ENCODE peak calls at places on chromosomes 16 and 17, in nine cellular contexts. One of them, this sample, is unnamed.

GRCh38 chr16:9138731-9139501 is 47.5 kb downstream of the HAPSTR1 start:
- DNase-seq in IMR-90: peak; percentile 58
- DNase-seq in tibial artery: peak; percentile 62
- DNase-seq in esophagus squamous epithelium: no peak
- DNase-seq in hepatocyte: peak; percentile 82
- DNase-seq in CD8-positive, alpha-beta memory T cell: peak; percentile 46
- DNase-seq in psoas muscle: peak; percentile 80
- DNase-seq in neural progenitor cell: peak; percentile 90
- DNase-seq in endothelial cell of umbilical vein: peak; percentile 60
- DNase-seq in this sample: peak; percentile 44

GRCh38 chr17:57705921-57706695 is 39.0 kb downstream of the CCDC182 start:
- DNase-seq in tibial artery: no peak
- DNase-seq in psoas muscle: no peak
- DNase-seq in neural progenitor cell: no peak
- DNase-seq in CD8-positive, alpha-beta memory T cell: no peak
- DNase-seq in endothelial cell of umbilical vein: no peak
- DNase-seq in IMR-90: no peak
- DNase-seq in esophagus squamous epithelium: no peak
- DNase-seq in hepatocyte: no peak
- DNase-seq in this sample: no peak

GRCh38 chr17:76888661-76889060 is 20.5 kb downstream of the MGAT5B start:
- DNase-seq in CD8-positive, alpha-beta memory T cell: no peak
- DNase-seq in esophagus squamous epithelium: no peak
- DNase-seq in hepatocyte: no peak
- DNase-seq in neural progenitor cell: peak; percentile 56
- DNase-seq in tibial artery: no peak
- DNase-seq in endothelial cell of umbilical vein: no peak
- DNase-seq in psoas muscle: no peak
- DNase-seq in IMR-90: no peak
- DNase-seq in this sample: no peak

GRCh38 chr16:15799851-15800495 is 56.9 kb downstream of the MYH11 start:
- DNase-seq in esophagus squamous epithelium: no peak
- DNase-seq in IMR-90: no peak
- DNase-seq in hepatocyte: no peak
- DNase-seq in tibial artery: no peak
- DNase-seq in CD8-positive, alpha-beta memory T cell: no peak
- DNase-seq in endothelial cell of umbilical vein: no peak
- DNase-seq in neural progenitor cell: no peak
- DNase-seq in psoas muscle: no peak
- DNase-seq in this sample: no peak

GRCh38 chr17:47240806-47241205 is 12.8 kb upstream of the ITGB3 start:
- DNase-seq in IMR-90: no peak
- DNase-seq in hepatocyte: no peak
- DNase-seq in endothelial cell of umbilical vein: peak; percentile 36
- DNase-seq in neural progenitor cell: no peak
- DNase-seq in esophagus squamous epithelium: no peak
- DNase-seq in tibial artery: no peak
- DNase-seq in psoas muscle: no peak
- DNase-seq in CD8-positive, alpha-beta memory T cell: no peak
- DNase-seq in this sample: no peak

GRCh38 chr16:22373662-22374310 is 633 bp downstream of the CDR2 start:
- DNase-seq in tibial artery: peak; percentile 38
- DNase-seq in IMR-90: no peak
- DNase-seq in esophagus squamous epithelium: no peak
- DNase-seq in endothelial cell of umbilical vein: peak; percentile 56
- DNase-seq in psoas muscle: peak; percentile 73
- DNase-seq in neural progenitor cell: peak; percentile 77
- DNase-seq in CD8-positive, alpha-beta memory T cell: peak; percentile 38
- DNase-seq in hepatocyte: peak; percentile 58
- DNase-seq in this sample: peak; percentile 43

GRCh38 chr17:39652635-39653315 is 12.4 kb upstream of the TCAP start:
- DNase-seq in IMR-90: no peak
- DNase-seq in tibial artery: no peak
- DNase-seq in CD8-positive, alpha-beta memory T cell: no peak
- DNase-seq in hepatocyte: peak; percentile 38
- DNase-seq in endothelial cell of umbilical vein: peak; percentile 42
- DNase-seq in psoas muscle: no peak
- DNase-seq in neural progenitor cell: peak; percentile 85
- DNase-seq in esophagus squamous epithelium: no peak
- DNase-seq in this sample: no peak

GRCh38 chr16:67030221-67030962 is 1.4 kb downstream of the CBFB start:
- DNase-seq in esophagus squamous epithelium: no peak
- DNase-seq in hepatocyte: no peak
- DNase-seq in endothelial cell of umbilical vein: no peak
- DNase-seq in IMR-90: no peak
- DNase-seq in CD8-positive, alpha-beta memory T cell: no peak
- DNase-seq in psoas muscle: no peak
- DNase-seq in neural progenitor cell: no peak
- DNase-seq in tibial artery: no peak
- DNase-seq in this sample: no peak

GRCh38 chr17:45688820-45689219 is 95.3 kb upstream of the CRHR1 start:
- DNase-seq in hepatocyte: no peak
- DNase-seq in tibial artery: no peak
- DNase-seq in esophagus squamous epithelium: no peak
- DNase-seq in endothelial cell of umbilical vein: no peak
- DNase-seq in psoas muscle: no peak
- DNase-seq in CD8-positive, alpha-beta memory T cell: no peak
- DNase-seq in neural progenitor cell: no peak
- DNase-seq in IMR-90: no peak
- DNase-seq in this sample: no peak

GRCh38 chr17:50424246-50425000 is 1.6 kb upstream of the ACSF2 start:
- DNase-seq in esophagus squamous epithelium: no peak
- DNase-seq in hepatocyte: no peak
- DNase-seq in psoas muscle: no peak
- DNase-seq in CD8-positive, alpha-beta memory T cell: no peak
- DNase-seq in tibial artery: no peak
- DNase-seq in IMR-90: no peak
- DNase-seq in endothelial cell of umbilical vein: no peak
- DNase-seq in neural progenitor cell: no peak
- DNase-seq in this sample: no peak

GRCh38 chr17:50422738-50423137 is 3.3 kb upstream of the ACSF2 start:
- DNase-seq in IMR-90: no peak
- DNase-seq in esophagus squamous epithelium: no peak
- DNase-seq in hepatocyte: no peak
- DNase-seq in endothelial cell of umbilical vein: no peak
- DNase-seq in psoas muscle: no peak
- DNase-seq in tibial artery: no peak
- DNase-seq in CD8-positive, alpha-beta memory T cell: no peak
- DNase-seq in neural progenitor cell: no peak
- DNase-seq in this sample: no peak

GRCh38 chr17:50423553-50424159 is 2.4 kb upstream of the ACSF2 start:
- DNase-seq in CD8-positive, alpha-beta memory T cell: no peak
- DNase-seq in neural progenitor cell: no peak
- DNase-seq in hepatocyte: peak; percentile 45
- DNase-seq in psoas muscle: no peak
- DNase-seq in endothelial cell of umbilical vein: peak; percentile 83
- DNase-seq in esophagus squamous epithelium: no peak
- DNase-seq in tibial artery: peak; percentile 37
- DNase-seq in IMR-90: peak; percentile 91
- DNase-seq in this sample: no peak

GRCh38 chr17:50420419-50421112 is 5.5 kb upstream of the ACSF2 start:
- DNase-seq in tibial artery: no peak
- DNase-seq in hepatocyte: no peak
- DNase-seq in CD8-positive, alpha-beta memory T cell: no peak
- DNase-seq in IMR-90: no peak
- DNase-seq in neural progenitor cell: no peak
- DNase-seq in psoas muscle: no peak
- DNase-seq in endothelial cell of umbilical vein: no peak
- DNase-seq in esophagus squamous epithelium: no peak
- DNase-seq in this sample: no peak

DNA sequence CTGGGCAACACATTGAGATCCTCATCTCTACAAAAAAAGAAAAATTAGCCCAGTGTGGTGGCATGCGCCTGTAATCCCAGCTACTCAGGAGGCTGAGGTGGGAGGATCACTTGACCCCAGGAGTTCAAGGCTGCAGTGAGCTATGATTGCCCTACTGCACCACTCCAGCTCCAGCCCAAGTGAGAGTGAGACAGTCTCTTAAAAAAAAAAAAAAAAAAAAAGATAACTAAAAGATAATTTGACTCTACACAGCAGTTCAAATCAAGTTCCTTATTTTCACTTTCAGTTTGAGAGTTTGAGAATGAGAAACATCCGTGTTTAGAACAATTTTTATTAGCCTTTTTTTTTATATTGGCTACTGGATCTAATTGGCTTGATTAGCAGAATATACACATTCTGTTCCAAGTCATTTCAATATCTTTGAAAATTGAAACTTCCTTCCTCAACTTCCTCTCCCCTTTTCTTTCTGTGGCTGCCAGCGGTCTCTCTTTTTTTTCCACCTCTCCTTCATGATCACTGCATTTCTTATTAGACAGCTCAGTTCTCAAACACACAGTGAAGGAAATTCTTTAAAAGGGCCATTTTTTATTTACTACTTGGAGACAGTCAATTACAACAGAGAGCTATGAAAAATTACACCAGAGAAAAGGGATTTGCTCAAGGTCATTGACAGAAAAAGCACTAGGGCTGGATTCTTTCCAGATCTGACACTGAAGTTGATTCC is 4.5 kb upstream of the ACSF2 start:
- DNase-seq in IMR-90: no peak
- DNase-seq in neural progenitor cell: no peak
- DNase-seq in esophagus squamous epithelium: no peak
- DNase-seq in tibial artery: no peak
- DNase-seq in psoas muscle: no peak
- DNase-seq in CD8-positive, alpha-beta memory T cell: peak; percentile 5
- DNase-seq in endothelial cell of umbilical vein: peak; percentile 65
- DNase-seq in hepatocyte: no peak
- DNase-seq in this sample: no peak
- H3K4me3 ChIP-seq in IMR-90: peak overlapping the region; percentile 24
- H3K4me3 ChIP-seq in neural progenitor cell: no peak overlapping the region
- H3K4me3 ChIP-seq in esophagus squamous epithelium: peak overlapping the region; percentile 30
- H3K4me3 ChIP-seq in tibial artery: no peak overlapping the region
- H3K4me3 ChIP-seq in psoas muscle: peak overlapping the region; percentile 50
- H3K4me3 ChIP-seq in CD8-positive, alpha-beta memory T cell: peak overlapping the region; percentile 20
- H3K4me3 ChIP-seq in endothelial cell of umbilical vein: peak overlapping the region; percentile 34
- H3K4me3 ChIP-seq in hepatocyte: no peak overlapping the region
- H3K4me3 ChIP-seq in this sample: peak overlapping the region; percentile 89

GRCh38 chr16:54174201-54174600 is 112.4 kb downstream of the IRX3 start:
- DNase-seq in neural progenitor cell: peak; percentile 12
- DNase-seq in psoas muscle: no peak
- DNase-seq in esophagus squamous epithelium: no peak
- DNase-seq in CD8-positive, alpha-beta memory T cell: no peak
- DNase-seq in endothelial cell of umbilical vein: no peak
- DNase-seq in tibial artery: no peak
- DNase-seq in IMR-90: no peak
- DNase-seq in hepatocyte: no peak
- DNase-seq in this sample: no peak
- H3K4me3 ChIP-seq in neural progenitor cell: no peak overlapping the region
- H3K4me3 ChIP-seq in psoas muscle: no peak overlapping the region
- H3K4me3 ChIP-seq in esophagus squamous epithelium: no peak overlapping the region
- H3K4me3 ChIP-seq in CD8-positive, alpha-beta memory T cell: no peak overlapping the region
- H3K4me3 ChIP-seq in endothelial cell of umbilical vein: no peak overlapping the region
- H3K4me3 ChIP-seq in tibial artery: no peak overlapping the region
- H3K4me3 ChIP-seq in IMR-90: no peak overlapping the region
- H3K4me3 ChIP-seq in hepatocyte: no peak overlapping the region
- H3K4me3 ChIP-seq in this sample: no peak overlapping the region

DNA sequence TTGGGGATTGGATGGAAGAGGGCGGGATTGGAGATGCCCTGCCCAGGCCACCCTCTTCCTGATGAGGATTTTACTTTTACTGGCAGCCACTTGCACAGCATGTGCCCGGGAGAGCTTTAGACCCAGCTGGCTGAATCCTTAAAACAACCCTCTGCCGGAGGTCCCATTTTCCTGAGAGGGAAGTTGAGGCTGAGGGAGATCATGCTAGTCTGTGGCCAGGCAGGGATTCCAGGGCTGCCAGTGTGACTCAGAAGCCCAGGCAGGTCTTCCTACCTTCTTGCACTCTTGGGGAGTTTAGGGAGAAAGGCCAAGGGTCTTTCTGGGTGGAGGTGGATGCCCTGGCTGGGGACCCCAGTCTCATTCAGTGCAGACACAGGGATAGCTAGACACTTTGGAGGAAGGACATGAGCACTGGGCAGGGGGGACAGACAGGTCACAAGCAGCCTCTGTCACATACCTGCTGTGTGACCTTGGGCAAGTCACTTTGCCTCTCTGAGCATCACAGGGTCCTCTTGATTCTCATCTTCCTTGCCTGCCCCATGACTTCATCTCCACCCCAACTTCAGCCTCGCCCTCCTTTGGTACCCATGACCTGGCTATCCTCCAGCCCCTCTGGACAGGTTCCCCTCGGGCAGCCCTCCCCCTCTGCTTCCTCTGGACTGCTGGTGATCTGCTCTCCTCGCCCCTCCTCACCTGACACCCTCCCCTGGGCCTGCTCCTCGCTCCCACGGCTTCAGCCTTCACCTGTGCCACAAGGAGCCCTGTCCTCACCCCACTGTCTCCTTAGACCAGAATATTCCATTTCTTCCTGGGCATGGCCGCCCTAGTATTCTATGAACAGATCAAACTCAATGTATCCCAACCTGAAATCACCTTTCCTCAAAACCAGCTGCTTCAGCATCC is 11.3 kb upstream of the DCAF7 start:
- DNase-seq in hepatocyte: no peak
- DNase-seq in endothelial cell of umbilical vein: no peak
- DNase-seq in IMR-90: no peak
- DNase-seq in psoas muscle: no peak
- DNase-seq in CD8-positive, alpha-beta memory T cell: no peak
- DNase-seq in tibial artery: no peak
- DNase-seq in esophagus squamous epithelium: no peak
- DNase-seq in neural progenitor cell: no peak
- DNase-seq in this sample: no peak
- H3K4me3 ChIP-seq in hepatocyte: no peak overlapping the region
- H3K4me3 ChIP-seq in endothelial cell of umbilical vein: no peak overlapping the region
- H3K4me3 ChIP-seq in IMR-90: no peak overlapping the region
- H3K4me3 ChIP-seq in psoas muscle: peak overlapping the region; percentile 45
- H3K4me3 ChIP-seq in CD8-positive, alpha-beta memory T cell: no peak overlapping the region
- H3K4me3 ChIP-seq in tibial artery: no peak overlapping the region
- H3K4me3 ChIP-seq in esophagus squamous epithelium: no peak overlapping the region
- H3K4me3 ChIP-seq in neural progenitor cell: no peak overlapping the region
- H3K4me3 ChIP-seq in this sample: no peak overlapping the region

GRCh38 chr16:30738984-30739951 is 9.0 kb upstream of the PHKG2 start:
- DNase-seq in neural progenitor cell: no peak
- DNase-seq in psoas muscle: no peak
- DNase-seq in IMR-90: no peak
- DNase-seq in hepatocyte: no peak
- DNase-seq in CD8-positive, alpha-beta memory T cell: no peak
- DNase-seq in endothelial cell of umbilical vein: no peak
- DNase-seq in esophagus squamous epithelium: no peak
- DNase-seq in tibial artery: no peak
- DNase-seq in this sample: no peak

GRCh38 chr16:30737794-30738648 is 10.2 kb upstream of the PHKG2 start:
- DNase-seq in hepatocyte: no peak
- DNase-seq in IMR-90: no peak
- DNase-seq in endothelial cell of umbilical vein: no peak
- DNase-seq in tibial artery: no peak
- DNase-seq in esophagus squamous epithelium: no peak
- DNase-seq in CD8-positive, alpha-beta memory T cell: no peak
- DNase-seq in psoas muscle: peak; percentile 39
- DNase-seq in neural progenitor cell: no peak
- DNase-seq in this sample: no peak

GRCh38 chr16:30741461-30741914 is 6.7 kb upstream of the PHKG2 start:
- DNase-seq in psoas muscle: no peak
- DNase-seq in neural progenitor cell: no peak
- DNase-seq in IMR-90: peak; percentile 92
- DNase-seq in esophagus squamous epithelium: no peak
- DNase-seq in tibial artery: no peak
- DNase-seq in CD8-positive, alpha-beta memory T cell: no peak
- DNase-seq in hepatocyte: peak; percentile 81
- DNase-seq in endothelial cell of umbilical vein: peak; percentile 83
- DNase-seq in this sample: no peak

GRCh38 chr16:30743690-30744089 is 4.5 kb upstream of the PHKG2 start:
- DNase-seq in tibial artery: no peak
- DNase-seq in neural progenitor cell: no peak
- DNase-seq in endothelial cell of umbilical vein: no peak
- DNase-seq in hepatocyte: no peak
- DNase-seq in IMR-90: no peak
- DNase-seq in psoas muscle: peak; percentile 79
- DNase-seq in esophagus squamous epithelium: no peak
- DNase-seq in CD8-positive, alpha-beta memory T cell: no peak
- DNase-seq in this sample: no peak

GRCh38 chr16:30740364-30741251 is 7.6 kb upstream of the PHKG2 start:
- DNase-seq in esophagus squamous epithelium: no peak
- DNase-seq in psoas muscle: peak; percentile 91
- DNase-seq in IMR-90: peak; percentile 55
- DNase-seq in tibial artery: peak; percentile 90
- DNase-seq in CD8-positive, alpha-beta memory T cell: no peak
- DNase-seq in endothelial cell of umbilical vein: peak; percentile 19
- DNase-seq in hepatocyte: peak; percentile 87
- DNase-seq in neural progenitor cell: no peak
- DNase-seq in this sample: no peak
- H3K4me3 ChIP-seq in esophagus squamous epithelium: peak overlapping the region; percentile 36
- H3K4me3 ChIP-seq in psoas muscle: no peak overlapping the region
- H3K4me3 ChIP-seq in IMR-90: no peak overlapping the region
- H3K4me3 ChIP-seq in tibial artery: peak overlapping the region; percentile 27
- H3K4me3 ChIP-seq in CD8-positive, alpha-beta memory T cell: no peak overlapping the region
- H3K4me3 ChIP-seq in endothelial cell of umbilical vein: no peak overlapping the region
- H3K4me3 ChIP-seq in hepatocyte: no peak overlapping the region
- H3K4me3 ChIP-seq in neural progenitor cell: no peak overlapping the region
- H3K4me3 ChIP-seq in this sample: no peak overlapping the region